ENCODE peak calls at places on chromosomes 6 and 20, in seven cellular contexts. One of them, this sample, is unnamed. For H3K4me1 and H3K27me3, the result is how much of the 10 kb centered on the place peaks cover.

GRCh38 chr20:17471606-17472187 is 59.5 kb downstream of the BFSP1 start:
- DNase-seq in ovary: no peak
- DNase-seq in pancreas: no peak
- DNase-seq in A673: no peak
- DNase-seq in osteoblast: no peak
- DNase-seq in hepatocyte: no peak
- DNase-seq in fibroblast of lung: no peak
- DNase-seq in this sample: no peak

GRCh38 chr6:137743493-137743892 is 123.6 kb upstream of the TNFAIP3 start:
- DNase-seq in ovary: no peak
- DNase-seq in pancreas: no peak
- DNase-seq in A673: no peak
- DNase-seq in osteoblast: no peak
- DNase-seq in hepatocyte: no peak
- DNase-seq in fibroblast of lung: no peak
- DNase-seq in this sample: no peak

GRCh38 chr20:4956200-4956810 is 45.0 kb downstream of the SLC23A2 start:
- DNase-seq in ovary: no peak
- DNase-seq in pancreas: no peak
- DNase-seq in A673: peak
- DNase-seq in osteoblast: no peak
- DNase-seq in hepatocyte: peak
- DNase-seq in fibroblast of lung: peak
- DNase-seq in this sample: peak

GRCh38 chr20:38311100-38311499 is 7.1 kb downstream of the BPI start:
- DNase-seq in ovary: no peak
- DNase-seq in pancreas: no peak
- DNase-seq in A673: no peak
- DNase-seq in osteoblast: no peak
- DNase-seq in hepatocyte: no peak
- DNase-seq in fibroblast of lung: no peak
- DNase-seq in this sample: no peak

GRCh38 chr6:29791162-29791561 is 36.5 kb upstream of the HLA-G start:
- DNase-seq in ovary: no peak
- DNase-seq in pancreas: no peak
- DNase-seq in A673: no peak
- DNase-seq in osteoblast: no peak
- DNase-seq in hepatocyte: no peak
- DNase-seq in fibroblast of lung: no peak
- DNase-seq in this sample: no peak

GRCh38 chr6:154206984-154207383 is 149.6 kb downstream of the IPCEF1 start:
- DNase-seq in ovary: no peak
- DNase-seq in pancreas: no peak
- DNase-seq in A673: no peak
- DNase-seq in osteoblast: no peak
- DNase-seq in hepatocyte: no peak
- DNase-seq in fibroblast of lung: no peak
- DNase-seq in this sample: no peak

GRCh38 chr20:5187122-5187521 is 60.3 kb downstream of the CDS2 start:
- DNase-seq in ovary: no peak
- DNase-seq in pancreas: no peak
- DNase-seq in A673: no peak
- DNase-seq in osteoblast: no peak
- DNase-seq in hepatocyte: no peak
- DNase-seq in fibroblast of lung: no peak
- DNase-seq in this sample: no peak

GRCh38 chr20:7155282-7155681 is 387.8 kb downstream of the BMP2 start:
- DNase-seq in ovary: no peak
- DNase-seq in pancreas: no peak
- DNase-seq in A673: no peak
- DNase-seq in osteoblast: no peak
- DNase-seq in hepatocyte: no peak
- DNase-seq in fibroblast of lung: no peak
- DNase-seq in this sample: no peak

GRCh38 chr6:13614126-13614925 is 809 bp upstream of the NOL7 start:
- DNase-seq in ovary: no peak
- DNase-seq in pancreas: peak
- DNase-seq in A673: peak
- DNase-seq in osteoblast: no peak
- DNase-seq in hepatocyte: peak
- DNase-seq in fibroblast of lung: peak
- DNase-seq in this sample: peak

GRCh38 chr6:165986647-165987482 is 180.8 kb downstream of the TBXT start:
- DNase-seq in ovary: peak
- DNase-seq in pancreas: no peak
- DNase-seq in A673: no peak
- DNase-seq in osteoblast: no peak
- DNase-seq in hepatocyte: no peak
- DNase-seq in fibroblast of lung: peak
- DNase-seq in this sample: no peak

GRCh38 chr6:127397729-127398609 is 54.6 kb upstream of the ECHDC1 start:
- DNase-seq in ovary: no peak
- DNase-seq in pancreas: no peak
- DNase-seq in A673: no peak
- DNase-seq in osteoblast: no peak
- DNase-seq in hepatocyte: no peak
- DNase-seq in fibroblast of lung: peak
- DNase-seq in this sample: no peak

GRCh38 chr6:38831865-38832264 is 116.8 kb downstream of the DNAH8 start:
- DNase-seq in ovary: no peak
- DNase-seq in pancreas: no peak
- DNase-seq in A673: no peak
- DNase-seq in osteoblast: no peak
- DNase-seq in hepatocyte: no peak
- DNase-seq in fibroblast of lung: no peak
- DNase-seq in this sample: no peak

GRCh38 chr6:35425284-35425683 is 26.9 kb upstream of the FANCE start:
- DNase-seq in ovary: no peak
- DNase-seq in pancreas: no peak
- DNase-seq in A673: peak
- DNase-seq in osteoblast: peak
- DNase-seq in hepatocyte: no peak
- DNase-seq in fibroblast of lung: peak
- DNase-seq in this sample: no peak

GRCh38 chr6:139249387-139249786 is 42.4 kb downstream of the TXLNB start:
- DNase-seq in ovary: no peak
- DNase-seq in pancreas: no peak
- DNase-seq in A673: no peak
- DNase-seq in osteoblast: peak
- DNase-seq in hepatocyte: no peak
- DNase-seq in fibroblast of lung: no peak
- DNase-seq in this sample: no peak

GRCh38 chr20:18144541-18145099 is 7.0 kb downstream of the KAT14 start:
- DNase-seq in ovary: no peak
- DNase-seq in pancreas: no peak
- DNase-seq in A673: no peak
- DNase-seq in osteoblast: no peak
- DNase-seq in hepatocyte: peak
- DNase-seq in fibroblast of lung: no peak
- DNase-seq in this sample: peak

GRCh38 chr6:45791600-45792168 is 224.0 kb downstream of the CLIC5 start:
- DNase-seq in ovary: no peak
- DNase-seq in pancreas: no peak
- DNase-seq in A673: no peak
- DNase-seq in osteoblast: no peak
- DNase-seq in hepatocyte: no peak
- DNase-seq in fibroblast of lung: peak
- DNase-seq in this sample: no peak

GRCh38 chr6:8435845-8436168 is 462 bp upstream of the SLC35B3 start:
- DNase-seq in ovary: no peak
- DNase-seq in pancreas: no peak
- DNase-seq in A673: no peak
- DNase-seq in osteoblast: no peak
- DNase-seq in hepatocyte: no peak
- DNase-seq in fibroblast of lung: no peak
- DNase-seq in this sample: no peak

GRCh38 chr20:44526129-44526528 is 4.3 kb upstream of the SERINC3 start:
- DNase-seq in ovary: no peak
- DNase-seq in pancreas: no peak
- DNase-seq in A673: peak
- DNase-seq in osteoblast: no peak
- DNase-seq in hepatocyte: no peak
- DNase-seq in fibroblast of lung: no peak
- DNase-seq in this sample: peak

GRCh38 chr6:111173341-111173740 is 86.0 kb downstream of the SLC16A10 start:
- DNase-seq in ovary: no peak
- DNase-seq in pancreas: no peak
- DNase-seq in A673: peak
- DNase-seq in osteoblast: no peak
- DNase-seq in hepatocyte: no peak
- DNase-seq in fibroblast of lung: no peak
- DNase-seq in this sample: no peak

GRCh38 chr6:31204751-31205145 is 34.3 kb upstream of the POU5F1 start:
- DNase-seq in ovary: no peak
- DNase-seq in pancreas: no peak
- DNase-seq in A673: no peak
- DNase-seq in osteoblast: no peak
- DNase-seq in hepatocyte: no peak
- DNase-seq in fibroblast of lung: no peak
- DNase-seq in this sample: no peak

GRCh38 chr6:21708181-21708580 is 114.6 kb downstream of the SOX4 start:
- DNase-seq in ovary: no peak
- DNase-seq in pancreas: no peak
- DNase-seq in A673: no peak
- DNase-seq in osteoblast: no peak
- DNase-seq in hepatocyte: no peak
- DNase-seq in fibroblast of lung: peak
- DNase-seq in this sample: no peak

GRCh38 chr20:1870792-1871550 is 24.2 kb upstream of the SIRPA start:
- DNase-seq in ovary: no peak
- DNase-seq in pancreas: no peak
- DNase-seq in A673: no peak
- DNase-seq in osteoblast: no peak
- DNase-seq in hepatocyte: peak
- DNase-seq in fibroblast of lung: no peak
- DNase-seq in this sample: peak
- H3K4me1 ChIP-seq in ovary: under half
- H3K4me1 ChIP-seq in pancreas: under half
- H3K4me1 ChIP-seq in A673: under half
- H3K4me1 ChIP-seq in osteoblast: under half
- H3K4me1 ChIP-seq in hepatocyte: under half
- H3K4me1 ChIP-seq in fibroblast of lung: under half
- H3K4me1 ChIP-seq in this sample: half or more

GRCh38 chr20:62215020-62215990 is 4.8 kb downstream of the HRH3 start:
- DNase-seq in ovary: no peak
- DNase-seq in pancreas: no peak
- DNase-seq in A673: no peak
- DNase-seq in osteoblast: peak
- DNase-seq in hepatocyte: no peak
- DNase-seq in fibroblast of lung: no peak
- DNase-seq in this sample: no peak
- H3K27me3 ChIP-seq in ovary: under half
- H3K27me3 ChIP-seq in pancreas: under half
- H3K27me3 ChIP-seq in A673: half or more
- H3K27me3 ChIP-seq in osteoblast: under half
- H3K27me3 ChIP-seq in hepatocyte: under half
- H3K27me3 ChIP-seq in fibroblast of lung: under half
- H3K27me3 ChIP-seq in this sample: under half

GRCh38 chr6:41080623-41081022 is 7.8 kb downstream of the NFYA start:
- DNase-seq in ovary: no peak
- DNase-seq in pancreas: no peak
- DNase-seq in A673: no peak
- DNase-seq in osteoblast: no peak
- DNase-seq in hepatocyte: no peak
- DNase-seq in fibroblast of lung: no peak
- DNase-seq in this sample: no peak

GRCh38 chr6:41074692-41075436 is 2.1 kb downstream of the NFYA start:
- DNase-seq in ovary: no peak
- DNase-seq in pancreas: no peak
- DNase-seq in A673: no peak
- DNase-seq in osteoblast: no peak
- DNase-seq in hepatocyte: no peak
- DNase-seq in fibroblast of lung: no peak
- DNase-seq in this sample: no peak

GRCh38 chr6:41073968-41074691 is 1.4 kb downstream of the NFYA start:
- DNase-seq in ovary: no peak
- DNase-seq in pancreas: no peak
- DNase-seq in A673: peak
- DNase-seq in osteoblast: peak
- DNase-seq in hepatocyte: peak
- DNase-seq in fibroblast of lung: peak
- DNase-seq in this sample: no peak

GRCh38 chr6:41079080-41079479 is 6.3 kb downstream of the NFYA start:
- DNase-seq in ovary: no peak
- DNase-seq in pancreas: no peak
- DNase-seq in A673: no peak
- DNase-seq in osteoblast: no peak
- DNase-seq in hepatocyte: no peak
- DNase-seq in fibroblast of lung: no peak
- DNase-seq in this sample: no peak

DNA sequence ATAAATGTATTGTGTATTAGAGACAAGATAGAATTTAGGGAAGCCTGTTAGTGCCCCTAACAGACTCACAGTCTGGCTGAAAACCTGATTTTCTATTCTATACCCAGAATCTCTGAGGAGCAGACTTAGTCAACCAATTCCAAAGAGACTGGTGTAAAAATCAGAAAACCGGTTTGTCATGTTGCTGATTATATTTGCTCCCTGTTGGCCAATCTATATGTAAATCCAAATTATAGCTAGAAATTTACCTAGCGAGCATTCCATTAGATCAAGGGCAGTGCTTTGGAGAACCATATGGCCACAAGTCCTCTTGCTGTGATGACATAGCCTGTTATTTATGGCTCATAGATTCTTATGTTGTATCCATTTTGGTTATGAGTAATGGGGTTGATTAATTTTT is 4.8 kb downstream of the NFYA start:
- DNase-seq in ovary: no peak
- DNase-seq in pancreas: no peak
- DNase-seq in A673: no peak
- DNase-seq in osteoblast: no peak
- DNase-seq in hepatocyte: no peak
- DNase-seq in fibroblast of lung: no peak
- DNase-seq in this sample: no peak
- H3K4me1 ChIP-seq in ovary: under half
- H3K4me1 ChIP-seq in pancreas: under half
- H3K4me1 ChIP-seq in A673: under half
- H3K4me1 ChIP-seq in osteoblast: under half
- H3K4me1 ChIP-seq in hepatocyte: under half
- H3K4me1 ChIP-seq in fibroblast of lung: under half
- H3K4me1 ChIP-seq in this sample: under half

GRCh38 chr6:26331809-26332226 is 33.2 kb upstream of the BTN3A2 start:
- DNase-seq in ovary: no peak
- DNase-seq in pancreas: no peak
- DNase-seq in A673: no peak
- DNase-seq in osteoblast: no peak
- DNase-seq in hepatocyte: no peak
- DNase-seq in fibroblast of lung: no peak
- DNase-seq in this sample: no peak

GRCh38 chr6:26335631-26336323 is 29.2 kb upstream of the BTN3A2 start:
- DNase-seq in ovary: no peak
- DNase-seq in pancreas: no peak
- DNase-seq in A673: no peak
- DNase-seq in osteoblast: no peak
- DNase-seq in hepatocyte: no peak
- DNase-seq in fibroblast of lung: no peak
- DNase-seq in this sample: no peak

GRCh38 chr6:26332843-26333242 is 32.2 kb upstream of the BTN3A2 start:
- DNase-seq in ovary: no peak
- DNase-seq in pancreas: no peak
- DNase-seq in A673: no peak
- DNase-seq in osteoblast: no peak
- DNase-seq in hepatocyte: no peak
- DNase-seq in fibroblast of lung: no peak
- DNase-seq in this sample: no peak

GRCh38 chr6:26332408-26332807 is 32.6 kb upstream of the BTN3A2 start:
- DNase-seq in ovary: no peak
- DNase-seq in pancreas: no peak
- DNase-seq in A673: no peak
- DNase-seq in osteoblast: no peak
- DNase-seq in hepatocyte: no peak
- DNase-seq in fibroblast of lung: no peak
- DNase-seq in this sample: no peak

GRCh38 chr6:26333458-26334297 is 31.3 kb upstream of the BTN3A2 start:
- DNase-seq in ovary: no peak
- DNase-seq in pancreas: no peak
- DNase-seq in A673: no peak
- DNase-seq in osteoblast: no peak
- DNase-seq in hepatocyte: no peak
- DNase-seq in fibroblast of lung: no peak
- DNase-seq in this sample: no peak
- H3K27me3 ChIP-seq in ovary: under half
- H3K27me3 ChIP-seq in pancreas: under half
- H3K27me3 ChIP-seq in A673: under half
- H3K27me3 ChIP-seq in osteoblast: under half
- H3K27me3 ChIP-seq in hepatocyte: under half
- H3K27me3 ChIP-seq in fibroblast of lung: under half
- H3K27me3 ChIP-seq in this sample: under half